ENCODE peak calls at places on chromosomes 4 and X, in five cellular contexts. S is aorta, X is A549, Z is stomach, R is MM.1S. E is an unnamed sample.

GRCh38 chrX:43002526-43003203 is 224.7 kb upstream of the PPP1R2C start:
- DNase-seq in S (no peak), X (no peak), Z (no peak), R (no peak), E (no peak)

GRCh38 chr4:45795165-45795564 is 328.7 kb downstream of the GABRG1 start:
- DNase-seq in S (no peak), X (no peak), Z (no peak), R (no peak), E (no peak)

GRCh38 chrX:125203737-125204578 is 115.7 kb upstream of the TEX13C start:
- DNase-seq in S (peak), X (peak), Z (no peak), R (peak), E (peak)

GRCh38 chr4:113512880-113513279 is 248.7 kb downstream of the CAMK2D start:
- DNase-seq in S (no peak), X (no peak), Z (no peak), R (no peak), E (no peak)

GRCh38 chrX:17500145-17500579 is 125.2 kb downstream of the NHS start:
- DNase-seq in S (no peak), X (peak), Z (peak), R (no peak), E (no peak)

GRCh38 chr4:52604215-52604614 is 54.9 kb downstream of the USP46 start:
- DNase-seq in S (no peak), X (no peak), Z (peak), R (no peak), E (no peak)

GRCh38 chr4:4439782-4440181 is 52.9 kb downstream of the NSG1 start:
- DNase-seq in S (no peak), X (no peak), Z (no peak), R (no peak), E (no peak)

GRCh38 chr4:108415389-108415788 is 205.0 kb upstream of the RPL34 start:
- DNase-seq in S (no peak), X (no peak), Z (no peak), R (no peak), E (no peak)

GRCh38 chrX:17803449-17803848 is 57.6 kb downstream of the RAI2 start:
- DNase-seq in S (no peak), X (no peak), Z (no peak), R (no peak), E (no peak)

GRCh38 chr4:26052663-26053534 is 138.9 kb downstream of the SMIM20 start:
- DNase-seq in S (no peak), X (no peak), Z (no peak), R (no peak), E (no peak)

GRCh38 chr4:10333942-10334341 is 123.3 kb downstream of the ZNF518B start:
- DNase-seq in S (no peak), X (no peak), Z (no peak), R (no peak), E (no peak)

GRCh38 chr4:148173397-148174017 is 268.7 kb downstream of the NR3C2 start:
- DNase-seq in S (no peak), X (no peak), Z (no peak), R (no peak), E (no peak)

GRCh38 chr4:37524267-37524666 is 161.9 kb downstream of the RELL1 start:
- DNase-seq in S (no peak), X (no peak), Z (no peak), R (no peak), E (no peak)

GRCh38 chr4:71188197-71188625 is 150.6 kb upstream of the SLC4A4 start:
- DNase-seq in S (no peak), X (no peak), Z (no peak), R (no peak), E (no peak)

GRCh38 chrX:57528670-57529255 is 63.0 kb upstream of the ZXDB start:
- DNase-seq in S (no peak), X (peak), Z (no peak), R (peak), E (no peak)

GRCh38 chr4:83679692-83680091 is 143.8 kb downstream of the GPAT3 start:
- DNase-seq in S (no peak), X (no peak), Z (no peak), R (no peak), E (no peak)

GRCh38 chrX:153668423-153669173 is 5.0 kb downstream of the PNCK start:
- DNase-seq in S (no peak), X (no peak), Z (no peak), R (no peak), E (no peak)

GRCh38 chr4:74109116-74109791 is 10.3 kb upstream of the CXCL2 start:
- DNase-seq in S (peak), X (peak), Z (no peak), R (no peak), E (peak)

GRCh38 chrX:1462110-1462509 is 9.4 kb upstream of the ASMTL start:
- DNase-seq in S (no peak), X (no peak), Z (no peak), R (no peak), E (no peak)

GRCh38 chrX:129115104-129115503 is 408.2 kb downstream of the SMARCA1 start:
- DNase-seq in S (no peak), X (peak), Z (no peak), R (peak), E (no peak)

GRCh38 chr4:146054676-146055075 is 116.1 kb upstream of the ZNF827 start:
- DNase-seq in S (no peak), X (no peak), Z (no peak), R (no peak), E (no peak)

GRCh38 chr4:173991814-173992213 is 291.7 kb downstream of the FBXO8 start:
- DNase-seq in S (no peak), X (no peak), Z (no peak), R (no peak), E (no peak)

GRCh38 chrX:51395807-51396728 is 63.4 kb downstream of the NUDT10 start:
- DNase-seq in S (peak), X (peak), Z (no peak), R (peak), E (peak)

GRCh38 chrX:107676559-107677378 is 48.5 kb downstream of the PRPS1 start:
- DNase-seq in S (peak), X (peak), Z (peak), R (peak), E (peak)

GRCh38 chr4:119785963-119786362 is 157.4 kb upstream of the PDE5A start:
- DNase-seq in S (no peak), X (peak), Z (peak), R (peak), E (no peak)

GRCh38 chr4:51894246-51894645 is 51.3 kb downstream of the DCUN1D4 start:
- DNase-seq in S (no peak), X (peak), Z (no peak), R (no peak), E (no peak)

GRCh38 chrX:100695991-100696390 is 35.9 kb downstream of the SYTL4 start:
- DNase-seq in S (no peak), X (peak), Z (no peak), R (no peak), E (no peak)

DNA sequence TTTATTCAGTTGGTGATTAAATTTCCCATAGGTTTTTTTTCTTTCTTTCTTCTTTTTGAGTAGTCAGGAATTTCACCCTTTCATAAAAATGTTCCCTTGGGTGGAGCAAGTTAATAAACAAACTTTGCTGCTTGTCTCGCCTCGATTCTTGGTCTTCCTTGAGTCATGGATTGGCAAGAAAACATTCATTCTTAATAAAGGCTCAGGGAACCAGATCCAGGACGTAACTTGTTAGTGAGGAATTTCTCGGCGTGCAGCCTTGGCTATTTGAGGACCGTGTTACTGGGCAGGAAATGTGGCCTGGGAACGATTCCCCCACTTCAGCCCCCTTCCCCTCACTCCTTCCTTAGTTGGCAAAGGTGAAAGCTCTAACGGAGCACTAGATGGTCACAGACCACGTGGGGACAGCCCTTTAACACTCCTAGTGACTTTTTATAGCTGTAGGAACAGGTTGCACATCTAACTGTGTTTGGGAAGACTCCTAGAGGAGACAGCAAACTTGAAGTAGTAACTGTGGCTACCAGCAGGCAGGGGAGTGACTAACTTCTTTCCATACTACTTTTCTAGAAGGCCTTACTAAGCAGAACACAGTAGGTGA is 106.8 kb downstream of the UCHL1 start:
- DNase-seq in S (peak), X (peak), Z (no peak), R (no peak), E (no peak)
- H3K4me3 ChIP-seq in S (peak), X (peak), Z (no peak), R (no peak), E (peak)

GRCh38 chrX:53318766-53319353 is 37.5 kb upstream of the IQSEC2 start:
- DNase-seq in S (no peak), X (no peak), Z (no peak), R (no peak), E (no peak)
- H3K4me3 ChIP-seq in S (no peak), X (no peak), Z (no peak), R (no peak), E (no peak)

GRCh38 chr4:182831376-182831775 is 85.8 kb downstream of the DCTD start:
- DNase-seq in S (no peak), X (no peak), Z (no peak), R (no peak), E (no peak)
- H3K4me3 ChIP-seq in S (no peak), X (no peak), Z (no peak), R (no peak), E (no peak)

GRCh38 chr4:139901516-139902327 is 236.1 kb downstream of the MGST2 start:
- DNase-seq in S (no peak), X (no peak), Z (no peak), R (no peak), E (no peak)
- H3K4me3 ChIP-seq in S (no peak), X (no peak), Z (peak), R (no peak), E (peak)

GRCh38 chr4:85828295-85828910 is 353.5 kb downstream of the ARHGAP24 start:
- DNase-seq in S (no peak), X (no peak), Z (no peak), R (no peak), E (no peak)
- H3K4me3 ChIP-seq in S (peak), X (peak), Z (peak), R (no peak), E (peak)

GRCh38 chr4:17812801-17813200 is 2.0 kb downstream of the NCAPG start:
- DNase-seq in S (no peak), X (no peak), Z (no peak), R (no peak), E (no peak)
- H3K4me3 ChIP-seq in S (no peak), X (peak), Z (no peak), R (peak), E (no peak)

GRCh38 chr4:88009871-88010270 is 2.4 kb downstream of the PKD2 start:
- DNase-seq in S (no peak), X (no peak), Z (no peak), R (no peak), E (no peak)
- H3K4me3 ChIP-seq in S (peak), X (no peak), Z (peak), R (no peak), E (no peak)

E was measured in lower lobe of right lung.